ENCODE peak calls at places on chromosomes 13 and 19, in nine cellular contexts. One of them, this sample, is unnamed.

GRCh38 chr13:97318532-97318931 is 96.4 kb downstream of the MBNL2 start:
- DNase-seq in colonic mucosa: no peak
- DNase-seq in kidney tubule cell: no peak
- DNase-seq in fibroblast of mammary gland: no peak
- DNase-seq in anterior cingulate cortex: no peak
- DNase-seq in GM13977: no peak
- DNase-seq in hypothalamus: no peak
- DNase-seq in SW 1271: no peak
- DNase-seq in foreskin melanocyte: no peak
- DNase-seq in this sample: no peak

GRCh38 chr13:93752506-93752905 is 525.9 kb downstream of the GPC6 start:
- DNase-seq in kidney tubule cell: no peak
- DNase-seq in hypothalamus: no peak
- DNase-seq in foreskin melanocyte: no peak
- DNase-seq in GM13977: no peak
- DNase-seq in fibroblast of mammary gland: peak
- DNase-seq in anterior cingulate cortex: no peak
- DNase-seq in colonic mucosa: no peak
- DNase-seq in SW 1271: no peak
- DNase-seq in this sample: no peak

GRCh38 chr19:55986487-55986886 is at the start of gene NLRP5:
- DNase-seq in kidney tubule cell: no peak
- DNase-seq in colonic mucosa: no peak
- DNase-seq in hypothalamus: no peak
- DNase-seq in GM13977: no peak
- DNase-seq in fibroblast of mammary gland: no peak
- DNase-seq in SW 1271: no peak
- DNase-seq in anterior cingulate cortex: no peak
- DNase-seq in foreskin melanocyte: no peak
- DNase-seq in this sample: no peak

GRCh38 chr19:50796128-50796633 is 6.0 kb downstream of the ACP4 start:
- DNase-seq in colonic mucosa: no peak
- DNase-seq in GM13977: no peak
- DNase-seq in fibroblast of mammary gland: no peak
- DNase-seq in foreskin melanocyte: no peak
- DNase-seq in hypothalamus: no peak
- DNase-seq in SW 1271: no peak
- DNase-seq in kidney tubule cell: no peak
- DNase-seq in anterior cingulate cortex: no peak
- DNase-seq in this sample: no peak

GRCh38 chr19:28449803-28450202 is 763.1 kb downstream of the UQCRFS1 start:
- DNase-seq in GM13977: no peak
- DNase-seq in foreskin melanocyte: no peak
- DNase-seq in fibroblast of mammary gland: no peak
- DNase-seq in colonic mucosa: no peak
- DNase-seq in SW 1271: no peak
- DNase-seq in anterior cingulate cortex: no peak
- DNase-seq in kidney tubule cell: no peak
- DNase-seq in hypothalamus: no peak
- DNase-seq in this sample: no peak

GRCh38 chr13:86729206-86729605 is 930.0 kb upstream of the SLITRK6 start:
- DNase-seq in kidney tubule cell: no peak
- DNase-seq in colonic mucosa: no peak
- DNase-seq in foreskin melanocyte: no peak
- DNase-seq in GM13977: no peak
- DNase-seq in anterior cingulate cortex: no peak
- DNase-seq in hypothalamus: no peak
- DNase-seq in SW 1271: no peak
- DNase-seq in fibroblast of mammary gland: no peak
- DNase-seq in this sample: no peak

GRCh38 chr13:53703371-53704080 is 674.9 kb downstream of the OLFM4 start:
- DNase-seq in colonic mucosa: no peak
- DNase-seq in kidney tubule cell: no peak
- DNase-seq in GM13977: no peak
- DNase-seq in foreskin melanocyte: no peak
- DNase-seq in SW 1271: no peak
- DNase-seq in anterior cingulate cortex: no peak
- DNase-seq in fibroblast of mammary gland: no peak
- DNase-seq in hypothalamus: no peak
- DNase-seq in this sample: no peak

GRCh38 chr13:37869756-37870488 is at the start of gene TRPC4:
- DNase-seq in kidney tubule cell: peak
- DNase-seq in colonic mucosa: peak
- DNase-seq in anterior cingulate cortex: peak
- DNase-seq in hypothalamus: no peak
- DNase-seq in fibroblast of mammary gland: peak
- DNase-seq in SW 1271: no peak
- DNase-seq in GM13977: peak
- DNase-seq in foreskin melanocyte: peak
- DNase-seq in this sample: peak

GRCh38 chr13:52983836-52984235 is 44.8 kb upstream of the OLFM4 start:
- DNase-seq in SW 1271: no peak
- DNase-seq in foreskin melanocyte: no peak
- DNase-seq in GM13977: no peak
- DNase-seq in colonic mucosa: no peak
- DNase-seq in anterior cingulate cortex: no peak
- DNase-seq in fibroblast of mammary gland: no peak
- DNase-seq in kidney tubule cell: peak
- DNase-seq in hypothalamus: no peak
- DNase-seq in this sample: no peak

GRCh38 chr13:29654807-29655547 is 59.5 kb upstream of the SLC7A1 start:
- DNase-seq in hypothalamus: no peak
- DNase-seq in foreskin melanocyte: no peak
- DNase-seq in SW 1271: no peak
- DNase-seq in fibroblast of mammary gland: peak
- DNase-seq in kidney tubule cell: peak
- DNase-seq in GM13977: no peak
- DNase-seq in anterior cingulate cortex: no peak
- DNase-seq in colonic mucosa: no peak
- DNase-seq in this sample: peak

GRCh38 chr19:19820774-19821315 is 705 bp downstream of the ZNF506 start:
- DNase-seq in hypothalamus: no peak
- DNase-seq in kidney tubule cell: no peak
- DNase-seq in foreskin melanocyte: no peak
- DNase-seq in fibroblast of mammary gland: peak
- DNase-seq in anterior cingulate cortex: no peak
- DNase-seq in colonic mucosa: no peak
- DNase-seq in SW 1271: no peak
- DNase-seq in GM13977: no peak
- DNase-seq in this sample: peak

GRCh38 chr13:26867451-26868067 is 107.0 kb upstream of the GPR12 start:
- DNase-seq in hypothalamus: no peak
- DNase-seq in colonic mucosa: peak
- DNase-seq in SW 1271: no peak
- DNase-seq in anterior cingulate cortex: no peak
- DNase-seq in GM13977: no peak
- DNase-seq in fibroblast of mammary gland: peak
- DNase-seq in foreskin melanocyte: no peak
- DNase-seq in kidney tubule cell: peak
- DNase-seq in this sample: peak

GRCh38 chr19:30480097-30480496 is 107.9 kb downstream of the ZNF536 start:
- DNase-seq in SW 1271: no peak
- DNase-seq in kidney tubule cell: no peak
- DNase-seq in anterior cingulate cortex: no peak
- DNase-seq in GM13977: no peak
- DNase-seq in fibroblast of mammary gland: no peak
- DNase-seq in hypothalamus: no peak
- DNase-seq in colonic mucosa: no peak
- DNase-seq in foreskin melanocyte: no peak
- DNase-seq in this sample: no peak

GRCh38 chr19:11279505-11280236 is 16.3 kb upstream of the TSPAN16 start:
- DNase-seq in GM13977: peak
- DNase-seq in foreskin melanocyte: no peak
- DNase-seq in anterior cingulate cortex: no peak
- DNase-seq in colonic mucosa: no peak
- DNase-seq in SW 1271: no peak
- DNase-seq in fibroblast of mammary gland: no peak
- DNase-seq in hypothalamus: no peak
- DNase-seq in kidney tubule cell: peak
- DNase-seq in this sample: no peak

GRCh38 chr19:30743702-30744101 is 371.5 kb downstream of the ZNF536 start:
- DNase-seq in hypothalamus: no peak
- DNase-seq in colonic mucosa: no peak
- DNase-seq in foreskin melanocyte: no peak
- DNase-seq in anterior cingulate cortex: no peak
- DNase-seq in SW 1271: no peak
- DNase-seq in fibroblast of mammary gland: no peak
- DNase-seq in kidney tubule cell: no peak
- DNase-seq in GM13977: no peak
- DNase-seq in this sample: no peak

GRCh38 chr13:87128006-87128405 is 543.2 kb upstream of the SLITRK5 start:
- DNase-seq in fibroblast of mammary gland: peak
- DNase-seq in anterior cingulate cortex: no peak
- DNase-seq in GM13977: no peak
- DNase-seq in hypothalamus: no peak
- DNase-seq in kidney tubule cell: peak
- DNase-seq in colonic mucosa: no peak
- DNase-seq in foreskin melanocyte: no peak
- DNase-seq in SW 1271: no peak
- DNase-seq in this sample: no peak

GRCh38 chr13:94617389-94618000 is 15.8 kb downstream of the GPR180 start:
- DNase-seq in fibroblast of mammary gland: peak
- DNase-seq in SW 1271: no peak
- DNase-seq in GM13977: no peak
- DNase-seq in colonic mucosa: no peak
- DNase-seq in kidney tubule cell: peak
- DNase-seq in hypothalamus: no peak
- DNase-seq in foreskin melanocyte: no peak
- DNase-seq in anterior cingulate cortex: no peak
- DNase-seq in this sample: no peak

GRCh38 chr13:44842158-44842557 is 147.1 kb downstream of the NUFIP1 start:
- DNase-seq in fibroblast of mammary gland: peak
- DNase-seq in colonic mucosa: no peak
- DNase-seq in anterior cingulate cortex: no peak
- DNase-seq in hypothalamus: no peak
- DNase-seq in SW 1271: no peak
- DNase-seq in GM13977: no peak
- DNase-seq in foreskin melanocyte: no peak
- DNase-seq in kidney tubule cell: peak
- DNase-seq in this sample: no peak

GRCh38 chr13:100176781-100177389 is 88.0 kb downstream of the PCCA start:
- DNase-seq in fibroblast of mammary gland: peak
- DNase-seq in kidney tubule cell: peak
- DNase-seq in foreskin melanocyte: no peak
- DNase-seq in anterior cingulate cortex: no peak
- DNase-seq in GM13977: no peak
- DNase-seq in SW 1271: no peak
- DNase-seq in hypothalamus: no peak
- DNase-seq in colonic mucosa: no peak
- DNase-seq in this sample: peak

GRCh38 chr13:48456546-48456945 is 43.6 kb upstream of the LPAR6 start:
- DNase-seq in foreskin melanocyte: no peak
- DNase-seq in SW 1271: no peak
- DNase-seq in fibroblast of mammary gland: no peak
- DNase-seq in kidney tubule cell: no peak
- DNase-seq in hypothalamus: no peak
- DNase-seq in anterior cingulate cortex: no peak
- DNase-seq in colonic mucosa: no peak
- DNase-seq in GM13977: no peak
- DNase-seq in this sample: no peak

GRCh38 chr19:36246006-36246391 is 31.1 kb downstream of the ZNF146 start:
- DNase-seq in colonic mucosa: no peak
- DNase-seq in SW 1271: no peak
- DNase-seq in GM13977: no peak
- DNase-seq in kidney tubule cell: no peak
- DNase-seq in foreskin melanocyte: no peak
- DNase-seq in hypothalamus: no peak
- DNase-seq in anterior cingulate cortex: peak
- DNase-seq in fibroblast of mammary gland: peak
- DNase-seq in this sample: peak

GRCh38 chr19:49133621-49134454 is 14.5 kb downstream of the PPFIA3 start:
- DNase-seq in GM13977: peak
- DNase-seq in foreskin melanocyte: no peak
- DNase-seq in kidney tubule cell: peak
- DNase-seq in anterior cingulate cortex: no peak
- DNase-seq in SW 1271: no peak
- DNase-seq in fibroblast of mammary gland: peak
- DNase-seq in colonic mucosa: peak
- DNase-seq in hypothalamus: no peak
- DNase-seq in this sample: no peak

GRCh38 chr13:43227721-43228120 is 204.3 kb downstream of the DNAJC15 start:
- DNase-seq in foreskin melanocyte: no peak
- DNase-seq in fibroblast of mammary gland: peak
- DNase-seq in SW 1271: no peak
- DNase-seq in kidney tubule cell: no peak
- DNase-seq in colonic mucosa: no peak
- DNase-seq in hypothalamus: no peak
- DNase-seq in anterior cingulate cortex: no peak
- DNase-seq in GM13977: no peak
- DNase-seq in this sample: no peak

GRCh38 chr13:75585153-75585552 is 35.6 kb downstream of the UCHL3 start:
- DNase-seq in hypothalamus: no peak
- DNase-seq in fibroblast of mammary gland: no peak
- DNase-seq in GM13977: no peak
- DNase-seq in kidney tubule cell: no peak
- DNase-seq in anterior cingulate cortex: no peak
- DNase-seq in foreskin melanocyte: no peak
- DNase-seq in colonic mucosa: no peak
- DNase-seq in SW 1271: no peak
- DNase-seq in this sample: no peak

GRCh38 chr19:9885077-9885552 is 50.0 kb downstream of the PIN1 start:
- DNase-seq in colonic mucosa: no peak
- DNase-seq in kidney tubule cell: no peak
- DNase-seq in fibroblast of mammary gland: peak
- DNase-seq in hypothalamus: no peak
- DNase-seq in anterior cingulate cortex: peak
- DNase-seq in GM13977: no peak
- DNase-seq in SW 1271: no peak
- DNase-seq in foreskin melanocyte: no peak
- DNase-seq in this sample: no peak

GRCh38 chr13:48121733-48122132 is 26.8 kb upstream of the MED4 start:
- DNase-seq in GM13977: no peak
- DNase-seq in fibroblast of mammary gland: no peak
- DNase-seq in colonic mucosa: no peak
- DNase-seq in anterior cingulate cortex: no peak
- DNase-seq in hypothalamus: no peak
- DNase-seq in kidney tubule cell: peak
- DNase-seq in SW 1271: no peak
- DNase-seq in foreskin melanocyte: no peak
- DNase-seq in this sample: no peak

GRCh38 chr13:87884874-87885273 is 213.7 kb downstream of the SLITRK5 start:
- DNase-seq in GM13977: no peak
- DNase-seq in foreskin melanocyte: peak
- DNase-seq in SW 1271: no peak
- DNase-seq in fibroblast of mammary gland: peak
- DNase-seq in kidney tubule cell: peak
- DNase-seq in anterior cingulate cortex: no peak
- DNase-seq in hypothalamus: no peak
- DNase-seq in colonic mucosa: no peak
- DNase-seq in this sample: no peak

GRCh38 chr13:45238945-45239795 is 38.3 kb upstream of the KCTD4 start:
- DNase-seq in GM13977: no peak
- DNase-seq in SW 1271: no peak
- DNase-seq in colonic mucosa: no peak
- DNase-seq in fibroblast of mammary gland: peak
- DNase-seq in hypothalamus: no peak
- DNase-seq in foreskin melanocyte: no peak
- DNase-seq in anterior cingulate cortex: no peak
- DNase-seq in kidney tubule cell: no peak
- DNase-seq in this sample: peak

GRCh38 chr13:97528518-97528917 is 94.5 kb downstream of the RAP2A start:
- DNase-seq in colonic mucosa: no peak
- DNase-seq in foreskin melanocyte: peak
- DNase-seq in hypothalamus: no peak
- DNase-seq in SW 1271: no peak
- DNase-seq in GM13977: no peak
- DNase-seq in fibroblast of mammary gland: no peak
- DNase-seq in anterior cingulate cortex: no peak
- DNase-seq in kidney tubule cell: no peak
- DNase-seq in this sample: no peak

GRCh38 chr13:94382520-94382919 is 97.0 kb downstream of the DCT start:
- DNase-seq in hypothalamus: no peak
- DNase-seq in GM13977: no peak
- DNase-seq in fibroblast of mammary gland: no peak
- DNase-seq in anterior cingulate cortex: no peak
- DNase-seq in SW 1271: no peak
- DNase-seq in foreskin melanocyte: no peak
- DNase-seq in kidney tubule cell: peak
- DNase-seq in colonic mucosa: no peak
- DNase-seq in this sample: no peak

This sample was measured in mammary epithelial cell.